ENCODE peak calls at places on chromosomes 13 and 19, in six cellular contexts. C is mammary epithelial cell, D is thoracic aorta, W is fibroblast of mammary gland, T is testis, S is GM12865. X is an unnamed sample.

GRCh38 chr13:112968910-112969691 is at the start of gene MCF2L:
- DNase-seq in C (no peak), D (no peak), W (peak; percentile 37), T (peak; percentile 59), S (peak; percentile 3), X (no peak)

GRCh38 chr13:110610955-110611595 is 4.3 kb upstream of the NAXD start:
- DNase-seq in C (no peak), D (no peak), W (no peak), T (no peak), S (peak; percentile 87), X (peak; percentile 48)

GRCh38 chr19:11096210-11096841 is 7.1 kb downstream of the LDLR start:
- DNase-seq in C (peak; percentile 49), D (no peak), W (peak; percentile 71), T (peak; percentile 72), S (peak; percentile 89), X (no peak)

GRCh38 chr19:55146078-55146647 is 2.8 kb downstream of the TNNT1 start:
- DNase-seq in C (peak; percentile 29), D (no peak), W (peak; percentile 26), T (no peak), S (no peak), X (no peak)

GRCh38 chr13:50910483-50910805 is 853 bp downstream of the RNASEH2B start:
- DNase-seq in C (no peak), D (no peak), W (peak; percentile 60), T (no peak), S (no peak), X (no peak)

GRCh38 chr19:40217921-40218890 is at the start of gene TTC9B:
- DNase-seq in C (peak; percentile 14), D (no peak), W (no peak), T (peak; percentile 37), S (peak; percentile 23), X (no peak)

GRCh38 chr19:10854350-10855089 is 6.3 kb downstream of the C19orf38 start:
- DNase-seq in C (no peak), D (no peak), W (no peak), T (no peak), S (no peak), X (no peak)

GRCh38 chr13:109154146-109154545 is 524.7 kb downstream of the MYO16 start:
- DNase-seq in C (no peak), D (no peak), W (peak; percentile 41), T (peak; percentile 44), S (no peak), X (no peak)

GRCh38 chr19:48806818-48807589 is 3.8 kb downstream of the BCAT2 start:
- DNase-seq in C (no peak), D (no peak), W (peak; percentile 53), T (peak; percentile 75), S (peak; percentile 70), X (no peak)

GRCh38 chr13:28494861-28495585 is at the start of gene FLT1:
- DNase-seq in C (peak; percentile 21), D (no peak), W (no peak), T (peak; percentile 47), S (peak; percentile 14), X (no peak)

GRCh38 chr19:38569368-38569983 is 48.3 kb downstream of the MAP4K1 start:
- DNase-seq in C (no peak), D (no peak), W (no peak), T (no peak), S (peak; percentile 58), X (no peak)

GRCh38 chr19:4216832-4217231 is 12.5 kb upstream of the EBI3 start:
- DNase-seq in C (no peak), D (no peak), W (no peak), T (no peak), S (no peak), X (no peak)

GRCh38 chr13:40476175-40476958 is 190.1 kb downstream of the FOXO1 start:
- DNase-seq in C (no peak), D (no peak), W (peak; percentile 21), T (no peak), S (no peak), X (peak; percentile 49)

GRCh38 chr19:38744298-38744681 is at the start of gene CAPN12:
- DNase-seq in C (peak; percentile 0), D (no peak), W (no peak), T (no peak), S (no peak), X (no peak)

GRCh38 chr19:19535311-19536191 is 2.5 kb upstream of the CILP2 start:
- DNase-seq in C (no peak), D (no peak), W (no peak), T (no peak), S (no peak), X (no peak)

GRCh38 chr13:24742986-24743385 is 21.0 kb upstream of the RNF17 start:
- DNase-seq in C (no peak), D (no peak), W (no peak), T (no peak), S (no peak), X (no peak)

GRCh38 chr13:41561179-41561578 is 103.8 kb downstream of the RGCC start:
- DNase-seq in C (no peak), D (no peak), W (peak; percentile 41), T (no peak), S (no peak), X (peak; percentile 14)

GRCh38 chr13:112431734-112432133 is 55.6 kb downstream of the SPACA7 start:
- DNase-seq in C (no peak), D (no peak), W (no peak), T (no peak), S (no peak), X (no peak)

GRCh38 chr13:49569993-49570689 is 15.2 kb downstream of the RCBTB1 start:
- DNase-seq in C (peak; percentile 87), D (no peak), W (no peak), T (no peak), S (peak; percentile 43), X (no peak)

GRCh38 chr13:19321222-19321621 is 139.6 kb upstream of the TUBA3C start:
- DNase-seq in C (no peak), D (no peak), W (no peak), T (no peak), S (no peak), X (no peak)

GRCh38 chr13:27822873-27823311 is 30.6 kb downstream of the GSX1 start:
- DNase-seq in C (peak; percentile 30), D (no peak), W (peak; percentile 27), T (no peak), S (no peak), X (no peak)

GRCh38 chr13:75505966-75506365 is 24.0 kb upstream of the TBC1D4 start:
- DNase-seq in C (no peak), D (no peak), W (no peak), T (no peak), S (no peak), X (no peak)

GRCh38 chr19:42122691-42123607 is 9.3 kb downstream of the POU2F2 start:
- DNase-seq in C (no peak), D (no peak), W (no peak), T (no peak), S (peak; percentile 81), X (no peak)

GRCh38 chr19:58474291-58474996 is 1.7 kb upstream of the ZNF446 start:
- DNase-seq in C (no peak), D (no peak), W (peak; percentile 58), T (no peak), S (no peak), X (no peak)

GRCh38 chr13:32381539-32381938 is 46.4 kb downstream of the N4BP2L1 start:
- DNase-seq in C (peak; percentile 13), D (no peak), W (peak; percentile 39), T (peak; percentile 58), S (peak; percentile 45), X (no peak)

GRCh38 chr19:58406818-58407657 is 1.4 kb upstream of the ZNF584 start:
- DNase-seq in C (no peak), D (no peak), W (peak; percentile 28), T (no peak), S (no peak), X (no peak)

GRCh38 chr13:71977028-71977427 is 110.0 kb upstream of the DACH1 start:
- DNase-seq in C (no peak), D (no peak), W (no peak), T (no peak), S (no peak), X (no peak)

GRCh38 chr13:71979616-71980015 is 112.6 kb upstream of the DACH1 start:
- DNase-seq in C (peak; percentile 12), D (no peak), W (no peak), T (no peak), S (peak; percentile 9), X (no peak)
- TF ChIP-seq CTCF in C (peak; percentile 40), D (no peak), W (no peak), T (no peak), S (peak; percentile 21), X (no peak)

DNA sequence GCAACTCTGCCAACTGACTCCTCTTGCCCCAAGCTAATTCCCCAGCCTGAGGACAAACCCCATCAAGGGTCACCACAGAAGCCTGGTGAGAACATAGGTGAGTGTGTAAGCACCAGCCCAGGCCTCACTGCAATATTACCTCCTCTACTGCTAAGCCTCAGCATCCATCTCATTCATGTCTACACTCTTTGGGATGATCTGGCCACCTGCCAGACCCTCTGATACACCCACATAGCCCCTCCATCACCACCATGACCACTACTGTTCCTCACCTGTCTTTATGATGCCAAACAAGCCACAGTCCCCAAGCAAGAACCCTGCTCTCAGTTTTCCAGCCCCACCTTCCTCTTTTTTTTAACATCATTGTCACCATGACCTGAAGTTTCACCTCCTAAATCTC is 2.3 kb downstream of the ZNF792 start:
- DNase-seq in C (no peak), D (no peak), W (no peak), T (no peak), S (no peak), X (no peak)
- H3K4me3 ChIP-seq in C (no peak overlapping the region), D (peak overlapping the region; percentile 97), W (no peak overlapping the region), T (no peak overlapping the region), S (no peak overlapping the region), X (no peak overlapping the region)

DNA sequence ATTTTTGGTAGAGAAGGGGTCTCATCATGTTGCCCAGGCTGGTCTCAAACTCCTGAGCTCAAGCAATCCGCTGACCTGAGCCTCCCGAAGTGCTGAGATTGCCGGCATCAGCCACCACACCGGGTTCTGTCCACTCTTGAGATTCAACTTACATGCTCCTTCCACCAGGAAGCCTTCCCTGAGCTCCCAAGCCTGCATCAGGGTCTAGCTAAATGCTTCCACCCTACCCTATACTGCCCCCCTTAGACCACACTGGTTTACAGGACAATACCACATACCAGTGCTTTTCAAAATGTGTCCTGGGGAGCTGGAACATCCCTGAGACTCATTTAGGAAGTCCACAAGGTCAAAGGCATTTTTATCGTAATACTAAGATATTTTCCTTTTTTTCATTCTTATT is 15.1 kb upstream of the CACNG8 start:
- DNase-seq in C (no peak), D (no peak), W (peak; percentile 8), T (no peak), S (no peak), X (no peak)
- TF ChIP-seq CTCF in C (no peak), D (no peak), W (peak; percentile 16), T (no peak), S (no peak), X (no peak)

GRCh38 chr19:29410974-29411615 is 114.7 kb upstream of the VSTM2B start:
- DNase-seq in C (no peak), D (no peak), W (no peak), T (peak; percentile 39), S (no peak), X (no peak)

GRCh38 chr19:29404951-29405727 is 120.7 kb upstream of the VSTM2B start:
- DNase-seq in C (no peak), D (no peak), W (no peak), T (peak; percentile 68), S (no peak), X (no peak)

GRCh38 chr19:29413435-29413834 is 112.4 kb upstream of the VSTM2B start:
- DNase-seq in C (no peak), D (no peak), W (no peak), T (no peak), S (no peak), X (no peak)

GRCh38 chr19:29405728-29405995 is 120.1 kb upstream of the VSTM2B start:
- DNase-seq in C (no peak), D (no peak), W (no peak), T (no peak), S (no peak), X (no peak)

GRCh38 chr19:29409121-29409862 is 116.5 kb upstream of the VSTM2B start:
- DNase-seq in C (no peak), D (no peak), W (no peak), T (no peak), S (no peak), X (no peak)
- H3K4me3 ChIP-seq in C (no peak overlapping the region), D (no peak overlapping the region), W (no peak overlapping the region), T (no peak overlapping the region), S (no peak overlapping the region), X (no peak overlapping the region)